ENCODE peak calls at places on chromosomes 4 and X, in five cellular contexts. F, Z, N, C and O are unnamed samples.

GRCh38 chrX:40420899-40421729 is 159.7 kb upstream of the ATP6AP2 start:
- DNase-seq in C (no peak), N (no peak), Z (peak), F (no peak), O (no peak)

GRCh38 chrX:147914609-147915008 is 2.9 kb downstream of the FMR1 start:
- DNase-seq in Z (no peak), C (no peak), F (no peak), N (no peak), O (no peak)

GRCh38 chrX:46757052-46757451 is 1.9 kb downstream of the SLC9A7 start:
- DNase-seq in C (no peak), Z (no peak), N (no peak), F (no peak), O (no peak)

GRCh38 chr4:3302786-3303444 is 10.1 kb downstream of the RGS12 start:
- DNase-seq in F (peak), Z (no peak), C (no peak), N (no peak), O (no peak)

GRCh38 chr4:161629694-161630441 is 533.9 kb downstream of the FSTL5 start:
- DNase-seq in Z (no peak), C (no peak), F (no peak), N (no peak), O (no peak)

GRCh38 chr4:3177905-3178304 is 71.1 kb upstream of the MSANTD1 start:
- DNase-seq in Z (no peak), C (no peak), N (no peak), F (no peak), O (no peak)

GRCh38 chr4:8858188-8858924 is 13.3 kb downstream of the HMX1 start:
- DNase-seq in C (no peak), F (no peak), N (no peak), Z (no peak), O (no peak)

GRCh38 chr4:118398226-118399090 is 45.7 kb upstream of the PRSS12 start:
- DNase-seq in N (no peak), F (no peak), Z (no peak), C (no peak), O (no peak)

GRCh38 chr4:176238819-176239218 is 30.2 kb downstream of the ASB5 start:
- DNase-seq in C (peak), N (no peak), F (no peak), Z (no peak), O (no peak)

GRCh38 chr4:178665916-178666315 is 1223.7 kb upstream of the AGA start:
- DNase-seq in Z (no peak), N (no peak), C (no peak), F (no peak), O (no peak)

GRCh38 chr4:81600511-81601269 is 129.0 kb upstream of the RASGEF1B start:
- DNase-seq in C (no peak), Z (no peak), N (no peak), F (no peak), O (no peak)

GRCh38 chr4:9994246-9994847 is 26.9 kb downstream of the SLC2A9 start:
- DNase-seq in Z (no peak), C (no peak), N (no peak), F (no peak), O (no peak)

GRCh38 chr4:472881-473574 is 25.9 kb downstream of the ZNF721 start:
- DNase-seq in F (no peak), C (peak), Z (no peak), N (no peak), O (no peak)

GRCh38 chr4:127856485-127857447 is 23.9 kb upstream of the PLK4 start:
- DNase-seq in N (peak), C (peak), F (no peak), Z (no peak), O (no peak)

GRCh38 chr4:138158746-138159297 is 83.3 kb downstream of the SLC7A11 start:
- DNase-seq in N (no peak), C (peak), F (no peak), Z (no peak), O (no peak)

GRCh38 chr4:158934996-158935669 is 166.3 kb downstream of the FNIP2 start:
- DNase-seq in Z (no peak), N (no peak), F (no peak), C (peak), O (no peak)

GRCh38 chr4:13464543-13464942 is 19.6 kb downstream of the RAB28 start:
- DNase-seq in C (no peak), N (no peak), Z (no peak), F (no peak), O (no peak)

GRCh38 chr4:76830612-76831474 is 67.1 kb downstream of the SOWAHB start:
- DNase-seq in F (peak), N (no peak), C (peak), Z (no peak), O (no peak)

GRCh38 chrX:65596270-65596669 is 61.7 kb upstream of the LAS1L start:
- DNase-seq in N (no peak), C (peak), F (no peak), Z (peak), O (peak)

GRCh38 chr4:107519057-107519456 is 201.0 kb downstream of the PAPSS1 start:
- DNase-seq in C (peak), F (no peak), Z (no peak), N (peak), O (no peak)

GRCh38 chr4:163591614-163592020 is 97.1 kb downstream of the TMA16 start:
- DNase-seq in N (peak), F (no peak), C (no peak), Z (no peak), O (no peak)

GRCh38 chr4:83115000-83115399 is 471 bp upstream of the PLAC8 start:
- DNase-seq in Z (no peak), C (peak), N (no peak), F (no peak), O (no peak)

GRCh38 chrX:147935156-147935758 is 23.5 kb downstream of the FMR1 start:
- DNase-seq in F (no peak), Z (no peak), C (no peak), N (no peak), O (no peak)

GRCh38 chr4:74133786-74134499 is 24.0 kb upstream of the MTHFD2L start:
- DNase-seq in F (peak), Z (peak), N (peak), C (peak), O (peak)

GRCh38 chr4:73315091-73315490 is 56.5 kb upstream of the ANKRD17 start:
- DNase-seq in Z (no peak), N (no peak), F (no peak), C (peak), O (no peak)

GRCh38 chr4:64497526-64497925 is 88.3 kb upstream of the TECRL start:
- DNase-seq in C (no peak), Z (no peak), F (no peak), N (no peak), O (no peak)

GRCh38 chr4:173167793-173168395 is 717 bp upstream of the GALNT7 start:
- DNase-seq in F (no peak), Z (no peak), N (peak), C (peak), O (peak)

GRCh38 chrX:16250296-16250695 is 83.0 kb downstream of the MAGEB17 start:
- DNase-seq in Z (no peak), C (peak), N (no peak), F (no peak), O (no peak)

GRCh38 chr4:86034616-86035015 is 325.2 kb downstream of the MAPK10 start:
- DNase-seq in C (no peak), Z (no peak), F (no peak), N (no peak), O (no peak)

GRCh38 chr4:127210877-127211276 is 421.9 kb upstream of the INTU start:
- DNase-seq in Z (no peak), C (no peak), F (no peak), N (no peak), O (no peak)

GRCh38 chrX:133497356-133497755 is 82.1 kb upstream of the GPC4 start:
- DNase-seq in C (no peak), F (no peak), Z (no peak), N (no peak), O (no peak)

GRCh38 chr4:15410750-15411149 is 17.1 kb upstream of the C1QTNF7 start:
- DNase-seq in N (peak), F (no peak), C (no peak), Z (no peak), O (no peak)

GRCh38 chr4:187732524-187732923 is 263.0 kb upstream of the ZFP42 start:
- DNase-seq in F (no peak), N (no peak), Z (no peak), C (peak), O (no peak)

GRCh38 chr4:54110019-54110416 is 10.1 kb downstream of the GSX2 start:
- DNase-seq in F (no peak), Z (no peak), C (no peak), N (no peak), O (no peak)

GRCh38 chr4:122539861-122540465 is 80.9 kb downstream of the IL21 start:
- DNase-seq in Z (no peak), F (no peak), C (peak), N (peak), O (no peak)

DNA sequence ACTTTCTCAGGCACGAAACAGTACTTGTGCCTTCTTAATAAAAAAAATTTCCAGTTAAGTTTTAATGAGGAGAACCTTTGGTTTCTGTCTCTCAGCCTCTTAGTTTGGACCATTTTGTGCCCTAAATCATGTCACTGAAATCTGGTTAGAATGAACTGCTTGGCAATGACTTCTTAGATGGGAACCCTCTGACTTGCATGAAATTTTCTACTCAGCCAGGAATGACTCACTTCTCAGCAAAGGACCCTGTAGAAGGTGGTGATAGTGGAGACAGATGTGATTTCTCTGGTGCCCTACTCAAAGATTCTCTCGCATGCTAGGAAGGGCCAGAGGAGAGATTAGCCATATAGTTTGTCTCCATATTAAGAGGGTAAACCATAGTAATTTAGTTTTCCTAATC is 50.5 kb downstream of the RASL11B start:
- DNase-seq in C (peak), F (no peak), N (no peak), Z (no peak), O (no peak)
- H3K27ac ChIP-seq in C (no peak), F (peak), N (no peak), Z (no peak), O (no peak)

DNA sequence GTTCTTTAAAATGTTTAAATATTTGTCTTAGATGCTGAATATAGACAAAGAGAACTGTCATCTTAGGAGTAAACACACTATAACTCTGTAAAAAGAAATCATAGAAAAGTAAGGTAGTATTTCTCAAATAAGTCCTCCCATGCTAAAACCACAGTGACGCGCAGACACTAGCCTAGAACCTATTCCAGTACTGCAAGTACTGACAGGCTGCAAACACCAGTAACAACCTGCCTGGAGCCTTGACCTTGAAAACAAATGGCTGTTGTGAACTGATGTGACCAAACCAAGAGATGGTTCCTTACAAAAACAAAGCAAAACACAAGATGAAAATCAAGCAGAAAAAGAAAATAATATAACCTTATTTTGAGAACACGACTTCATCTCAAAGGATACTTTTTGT is 8.5 kb downstream of the TIFA start:
- DNase-seq in Z (peak), C (no peak), N (no peak), F (no peak), O (no peak)
- H3K27ac ChIP-seq in Z (no peak), C (no peak), N (no peak), F (no peak), O (no peak)

GRCh38 chr4:170388255-170388654 is 298.5 kb upstream of the AADAT start:
- DNase-seq in C (peak), N (no peak), F (no peak), Z (no peak), O (no peak)
- H3K27ac ChIP-seq in C (no peak), N (no peak), F (no peak), Z (no peak), O (no peak)

GRCh38 chrX:149903889-149904748 is 23.1 kb downstream of the MAGEA8 start:
- DNase-seq in N (peak), Z (no peak), F (no peak), C (peak), O (no peak)

GRCh38 chrX:149898554-149898953 is 17.6 kb downstream of the MAGEA8 start:
- DNase-seq in F (no peak), N (no peak), Z (no peak), C (no peak), O (no peak)
- H3K27ac ChIP-seq in F (no peak), N (no peak), Z (no peak), C (no peak), O (no peak)

GRCh38 chr4:11424000-11424399 is 4.7 kb downstream of the HS3ST1 start:
- DNase-seq in N (peak), F (no peak), C (peak), Z (peak), O (no peak)

GRCh38 chr4:11420327-11420726 is 8.4 kb downstream of the HS3ST1 start:
- DNase-seq in C (no peak), Z (no peak), N (no peak), F (no peak), O (no peak)

GRCh38 chr4:11423465-11423864 is 5.2 kb downstream of the HS3ST1 start:
- DNase-seq in Z (no peak), N (no peak), F (no peak), C (no peak), O (no peak)

GRCh38 chr4:11418610-11419009 is 10.1 kb downstream of the HS3ST1 start:
- DNase-seq in C (peak), N (no peak), Z (no peak), F (no peak), O (peak)

GRCh38 chr4:11421116-11421515 is 7.6 kb downstream of the HS3ST1 start:
- DNase-seq in C (no peak), F (no peak), Z (no peak), N (no peak), O (no peak)
- H3K27ac ChIP-seq in C (no peak), F (no peak), Z (peak), N (no peak), O (no peak)

GRCh38 chr4:40333921-40334352 is 1.2 kb upstream of the CHRNA9 start:
- DNase-seq in F (no peak), C (peak), N (no peak), Z (no peak), O (no peak)
- H3K27ac ChIP-seq in F (no peak), C (no peak), N (no peak), Z (no peak), O (no peak)